ENCODE peak calls at places on chromosomes 2 and 18, in four cellular contexts. L is Right ventricle myocardium superior; A is NCI-H1092 treated with DMSO at 0.1 percent for 48 hours; W is activated effector memory CD4-positive, alpha-beta T cell treated with anti-CD3 and anti-CD28 coated beads, Interleukin-2, amount 50 U/mL, for 16 hours. I is an unnamed sample.

GRCh38 chr18:79800353-79801180 is 2.8 kb downstream of the KCNG2 start:
- DNase-seq in A (no peak), L (no peak), W (peak), I (no peak)

GRCh38 chr2:68009526-68009925 is 53.3 kb downstream of the C1D start:
- DNase-seq in W (no peak), L (no peak), A (no peak), I (no peak)

GRCh38 chr2:118593257-118593656 is 254.2 kb downstream of the EN1 start:
- DNase-seq in W (no peak), L (no peak), A (no peak), I (peak)

GRCh38 chr18:53322163-53322562 is 902.3 kb downstream of the MBD2 start:
- DNase-seq in L (no peak), W (no peak), A (no peak), I (no peak)

GRCh38 chr2:110872521-110872920 is 140.1 kb downstream of the ACOXL start:
- DNase-seq in A (no peak), W (no peak), L (no peak), I (no peak)

GRCh38 chr2:98560256-98560771 is 48.0 kb downstream of the COA5 start:
- DNase-seq in L (peak), W (peak), A (no peak), I (peak)

GRCh38 chr2:100391735-100392515 is 25.5 kb downstream of the CHST10 start:
- DNase-seq in W (no peak), A (no peak), L (peak), I (no peak)

GRCh38 chr2:123502926-123503325 is 522.2 kb upstream of the CNTNAP5 start:
- DNase-seq in A (no peak), L (no peak), W (no peak), I (no peak)

GRCh38 chr18:7104649-7105048 is 12.9 kb downstream of the LAMA1 start:
- DNase-seq in W (no peak), L (no peak), A (no peak), I (no peak)

GRCh38 chr18:31943895-31944816 is 1.2 kb upstream of the TRAPPC8 start:
- DNase-seq in L (no peak), W (no peak), A (peak), I (no peak)

GRCh38 chr18:58359226-58360019 is 269.5 kb downstream of the ALPK2 start:
- DNase-seq in A (no peak), W (no peak), L (no peak), I (no peak)